ENCODE peak calls at places on chromosomes 7 and 10, in eight cellular contexts. T is hepatocyte, Q is prostate gland, W is foreskin fibroblast, U is cardiac fibroblast, L is PC-3, C is IMR-90, P is kidney epithelial cell. H is an unnamed sample.

GRCh38 chr7:1136841-1137516 is 23.0 kb downstream of the ZFAND2A start:
- DNase-seq in L (peak), U (no peak), C (no peak), P (no peak), Q (no peak), W (no peak), T (no peak), H (no peak)

GRCh38 chr7:117193564-117193963 is 129.3 kb downstream of the WNT2 start:
- DNase-seq in U (peak), T (no peak), W (peak), P (no peak), Q (no peak), L (no peak), C (peak), H (no peak)

GRCh38 chr7:23654508-23654907 is 25.5 kb upstream of the FAM221A start:
- DNase-seq in P (no peak), Q (peak), C (peak), U (peak), L (peak), T (peak), W (peak), H (peak)

GRCh38 chr10:22325272-22325947 is 4.5 kb downstream of the BMI1 start:
- DNase-seq in C (peak), P (no peak), L (peak), W (peak), T (peak), U (peak), Q (peak), H (peak)

GRCh38 chr10:127148066-127148932 is 48.1 kb downstream of the INSYN2A start:
- DNase-seq in T (no peak), U (peak), C (peak), L (peak), P (peak), Q (no peak), W (peak), H (peak)

GRCh38 chr7:149854611-149855367 is 16.6 kb downstream of the ZNF862 start:
- DNase-seq in L (peak), P (no peak), T (peak), U (no peak), C (peak), W (peak), Q (peak), H (peak)

GRCh38 chr7:79008786-79009185 is 444.7 kb downstream of the MAGI2 start:
- DNase-seq in L (no peak), W (no peak), Q (no peak), T (no peak), C (no peak), U (no peak), P (no peak), H (no peak)

GRCh38 chr7:24052572-24053223 is 231.3 kb upstream of the NPY start:
- DNase-seq in L (peak), C (peak), P (peak), T (no peak), Q (no peak), W (peak), U (peak), H (peak)

GRCh38 chr7:123125231-123125630 is 74.5 kb downstream of the SLC13A1 start:
- DNase-seq in C (no peak), Q (no peak), P (no peak), T (no peak), L (no peak), W (no peak), U (no peak), H (no peak)

GRCh38 chr10:71083457-71083975 is 128.9 kb upstream of the UNC5B start:
- DNase-seq in C (no peak), U (no peak), P (no peak), L (no peak), W (no peak), T (no peak), Q (no peak), H (no peak)

GRCh38 chr10:121112618-121113384 is 261.6 kb downstream of the WDR11 start:
- DNase-seq in T (peak), P (no peak), L (no peak), U (no peak), C (no peak), Q (no peak), W (no peak), H (no peak)

GRCh38 chr10:33193867-33194521 is 140.5 kb downstream of the NRP1 start:
- DNase-seq in W (peak), P (no peak), T (peak), Q (peak), C (peak), U (peak), L (peak), H (peak)

GRCh38 chr10:43415544-43415943 is 6.6 kb upstream of the HNRNPF start:
- DNase-seq in L (no peak), T (no peak), P (no peak), U (no peak), C (no peak), Q (no peak), W (no peak), H (no peak)

GRCh38 chr10:12534824-12535223 is 185.5 kb downstream of the CAMK1D start:
- DNase-seq in L (peak), P (peak), C (peak), U (no peak), T (no peak), W (no peak), Q (no peak), H (no peak)

GRCh38 chr7:26461508-26461907 is 169.8 kb downstream of the SNX10 start:
- DNase-seq in W (no peak), Q (no peak), L (no peak), U (no peak), P (no peak), T (no peak), C (no peak), H (no peak)

GRCh38 chr10:61642073-61642637 is 20.6 kb upstream of the CABCOCO1 start:
- DNase-seq in Q (no peak), W (peak), L (no peak), P (no peak), U (no peak), C (no peak), T (no peak), H (peak)

GRCh38 chr10:58576736-58577366 is 64.2 kb downstream of the BICC1 start:
- DNase-seq in C (no peak), T (no peak), U (no peak), L (no peak), Q (no peak), W (peak), P (no peak), H (peak)

GRCh38 chr7:32580646-32581045 is 85.4 kb downstream of the AVL9 start:
- DNase-seq in C (no peak), U (no peak), P (no peak), W (no peak), Q (no peak), T (no peak), L (no peak), H (no peak)

GRCh38 chr10:80996615-80997193 is 459.0 kb downstream of the SH2D4B start:
- DNase-seq in P (no peak), T (no peak), W (no peak), C (no peak), Q (no peak), L (no peak), U (no peak), H (no peak)

GRCh38 chr10:22850541-22850940 is 77.3 kb upstream of the ARMC3 start:
- DNase-seq in W (no peak), T (no peak), C (no peak), U (no peak), Q (no peak), L (no peak), P (no peak), H (no peak)

GRCh38 chr10:18984531-18984930 is 64.1 kb upstream of the MALRD1 start:
- DNase-seq in U (peak), P (no peak), W (no peak), T (peak), L (no peak), C (peak), Q (no peak), H (no peak)

GRCh38 chr7:70154521-70155180 is 556.4 kb downstream of the AUTS2 start:
- DNase-seq in U (no peak), C (no peak), L (no peak), T (no peak), W (no peak), P (no peak), Q (no peak), H (peak)

GRCh38 chr7:94069154-94069739 is 65.1 kb upstream of the BET1 start:
- DNase-seq in T (no peak), P (no peak), L (no peak), Q (no peak), U (peak), C (peak), W (no peak), H (peak)

GRCh38 chr7:73678862-73679261 is 4.4 kb downstream of the DNAJC30 start:
- DNase-seq in Q (no peak), C (no peak), W (no peak), U (no peak), L (no peak), P (no peak), T (no peak), H (no peak)

GRCh38 chr7:14846405-14846804 is 56.1 kb downstream of the DGKB start:
- DNase-seq in T (no peak), Q (no peak), C (no peak), U (no peak), P (no peak), W (no peak), L (no peak), H (no peak)

GRCh38 chr7:29843106-29843505 is 36.8 kb downstream of the WIPF3 start:
- DNase-seq in U (no peak), Q (no peak), P (no peak), C (no peak), T (no peak), W (no peak), L (no peak), H (no peak)

GRCh38 chr10:118832242-118832651 is 77.5 kb upstream of the CACUL1 start:
- DNase-seq in Q (peak), C (peak), T (no peak), P (no peak), L (no peak), W (peak), U (peak), H (no peak)

GRCh38 chr10:33262871-33263270 is 71.6 kb downstream of the NRP1 start:
- DNase-seq in U (no peak), W (no peak), C (no peak), L (peak), T (no peak), P (no peak), Q (no peak), H (no peak)

GRCh38 chr10:73730153-73730906 is 13.8 kb upstream of the SEC24C start:
- DNase-seq in P (no peak), L (peak), T (peak), U (peak), W (peak), C (peak), Q (peak), H (peak)

DNA sequence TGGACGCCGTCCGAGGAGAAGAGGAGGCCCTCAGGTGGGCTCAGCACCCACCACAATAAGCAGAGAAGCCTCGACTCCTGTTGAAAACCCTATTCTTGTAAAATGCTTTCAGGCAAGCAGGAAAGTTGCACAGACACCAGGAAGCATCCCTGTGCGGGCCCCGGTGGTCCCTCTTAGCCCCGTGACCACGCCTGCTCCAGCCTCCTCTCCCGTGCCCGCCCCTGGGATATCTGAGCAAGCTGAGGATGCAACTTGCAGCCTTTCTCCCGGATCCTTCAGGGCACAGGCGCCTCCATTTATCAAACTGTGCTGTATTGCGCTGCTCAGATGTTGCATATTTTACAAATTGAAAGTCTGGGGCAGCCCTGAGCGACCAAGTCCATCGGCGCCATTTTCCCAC is 72.7 kb downstream of the CFAP46 start:
- DNase-seq in U (no peak), W (no peak), C (no peak), P (no peak), Q (no peak), L (no peak), T (no peak), H (no peak)
- H3K4me3 ChIP-seq in U (no peak), W (no peak), C (no peak), P (no peak), Q (no peak), L (no peak), T (no peak), H (no peak)

DNA sequence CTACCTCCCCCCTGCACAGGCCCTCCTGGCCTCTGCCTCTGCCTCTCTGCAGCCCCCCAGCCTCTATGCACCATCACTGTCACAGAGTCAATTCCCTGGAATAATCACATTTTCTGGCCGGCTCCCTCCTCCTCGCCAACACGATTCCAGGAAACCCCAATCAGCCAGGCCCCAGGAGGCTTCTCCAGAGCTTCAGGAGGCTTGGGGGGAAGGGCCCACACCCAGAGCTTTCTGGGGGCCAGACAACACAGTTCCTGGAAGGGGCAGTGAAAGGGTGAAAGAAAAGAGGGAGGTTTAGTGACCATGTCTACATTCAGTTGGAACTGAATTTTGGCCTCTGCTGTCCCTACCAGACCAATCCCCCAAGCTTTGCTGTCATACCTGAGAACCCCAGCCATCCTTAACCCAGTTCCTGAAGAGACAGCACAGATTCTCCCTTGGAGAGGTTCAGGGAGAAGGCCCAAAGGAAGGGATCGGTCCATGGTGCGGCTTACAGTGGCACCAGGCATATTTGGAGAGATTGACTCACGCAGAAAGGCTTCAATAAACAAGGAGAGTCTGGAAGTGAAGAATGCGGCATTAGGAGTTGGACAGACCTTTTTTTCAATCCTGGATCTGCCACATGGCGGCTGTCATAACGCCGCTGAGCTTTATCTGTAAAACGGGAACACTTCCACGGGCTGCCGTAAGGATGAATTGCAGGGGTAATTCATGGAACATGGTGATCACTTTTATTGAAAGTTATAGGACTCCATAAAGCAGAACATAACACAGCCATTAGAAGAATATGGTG is 89.0 kb downstream of the NEURL1 start:
- DNase-seq in U (no peak), P (no peak), T (no peak), C (no peak), Q (no peak), W (no peak), L (no peak), H (no peak)
- TF ChIP-seq CTCF in U (no peak), P (no peak), T (no peak), C (no peak), Q (no peak), W (no peak), L (no peak), H (no peak)

GRCh38 chr7:28686418-28686800 is 271.7 kb downstream of the TRIL start:
- DNase-seq in Q (no peak), L (peak), U (peak), C (peak), P (peak), T (peak), W (peak), H (peak)
- H3K4me3 ChIP-seq in Q (peak), L (peak), U (peak), C (peak), P (peak), T (peak), W (peak), H (peak)

GRCh38 chr10:75034714-75035258 is 76.7 kb upstream of the SAMD8 start:
- DNase-seq in U (no peak), T (no peak), L (no peak), P (no peak), C (no peak), Q (no peak), W (no peak), H (no peak)
- TF ChIP-seq CTCF in U (no peak), T (no peak), L (peak), P (no peak), C (no peak), Q (no peak), W (no peak), H (no peak)

GRCh38 chr10:5904227-5904626 is 14.2 kb downstream of the FBH1 start:
- DNase-seq in Q (no peak), W (no peak), U (no peak), P (no peak), C (no peak), L (no peak), T (no peak), H (no peak)
- H3K4me3 ChIP-seq in Q (no peak), W (no peak), U (no peak), P (no peak), C (no peak), L (no peak), T (no peak), H (no peak)